ENCODE peak calls at places on chromosomes 5 and 9, in six cellular contexts. F is A549, L is left kidney, N is NCI-H2081, B is GM12891, D is hippocampal formation. C is an unnamed sample.

GRCh38 chr5:18968966-18969365 is 1019.0 kb downstream of the CDH18 start:
- DNase-seq in F (peak), L (no peak), N (no peak), B (no peak), D (no peak), C (no peak)

GRCh38 chr5:17216176-17216973 is 1.1 kb upstream of the BASP1 start:
- DNase-seq in F (peak), L (peak), N (peak), B (peak), D (peak), C (peak)

GRCh38 chr5:149618581-149619248 is 37.4 kb downstream of the ARHGEF37 start:
- DNase-seq in F (peak), L (peak), N (peak), B (peak), D (peak), C (no peak)

GRCh38 chr9:27168496-27168895 is 59.5 kb downstream of the TEK start:
- DNase-seq in F (no peak), L (no peak), N (no peak), B (no peak), D (no peak), C (no peak)

GRCh38 chr5:308672-309271 is 12.7 kb upstream of the AHRR start:
- DNase-seq in F (no peak), L (peak), N (no peak), B (no peak), D (no peak), C (no peak)

GRCh38 chr5:97044057-97044456 is 98.4 kb downstream of the LIX1 start:
- DNase-seq in F (peak), L (peak), N (no peak), B (no peak), D (no peak), C (no peak)

GRCh38 chr9:88535226-88535931 is 401 bp downstream of the NXNL2 start:
- DNase-seq in F (peak), L (peak), N (no peak), B (no peak), D (no peak), C (no peak)

GRCh38 chr9:79465171-79465570 is 106.6 kb upstream of the TLE4 start:
- DNase-seq in F (no peak), L (no peak), N (no peak), B (no peak), D (no peak), C (no peak)

GRCh38 chr5:131790550-131790949 is 6.3 kb downstream of the FNIP1 start:
- DNase-seq in F (no peak), L (no peak), N (no peak), B (no peak), D (no peak), C (no peak)